ENCODE peak calls at places on chromosomes 1 and 21, in four cellular contexts. One of them, this sample, is unnamed.

GRCh38 chr1:17984510-17985085 is 123.0 kb upstream of the IGSF21 start:
- DNase-seq in fibroblast of lung: no peak
- DNase-seq in GM23248: peak; percentile 19
- DNase-seq in CD8-positive, alpha-beta T cell: no peak
- DNase-seq in this sample: no peak

GRCh38 chr1:8740034-8740449 is 77.4 kb downstream of the RERE start:
- DNase-seq in fibroblast of lung: peak; percentile 95
- DNase-seq in CD8-positive, alpha-beta T cell: no peak
- DNase-seq in GM23248: peak; percentile 84
- DNase-seq in this sample: no peak

GRCh38 chr1:184160236-184160635 is 108.7 kb downstream of the TSEN15 start:
- DNase-seq in GM23248: peak; percentile 89
- DNase-seq in CD8-positive, alpha-beta T cell: no peak
- DNase-seq in fibroblast of lung: peak; percentile 57
- DNase-seq in this sample: no peak

GRCh38 chr1:235923466-235924008 is 56.8 kb upstream of the LYST start:
- DNase-seq in GM23248: no peak
- DNase-seq in fibroblast of lung: peak; percentile 55
- DNase-seq in CD8-positive, alpha-beta T cell: peak; percentile 14
- DNase-seq in this sample: no peak

GRCh38 chr1:55081188-55081904 is 42.0 kb downstream of the PCSK9 start:
- DNase-seq in fibroblast of lung: peak; percentile 59
- DNase-seq in CD8-positive, alpha-beta T cell: no peak
- DNase-seq in GM23248: peak; percentile 82
- DNase-seq in this sample: no peak

GRCh38 chr1:31750858-31751638 is 13.1 kb downstream of the ADGRB2 start:
- DNase-seq in fibroblast of lung: peak; percentile 57
- DNase-seq in GM23248: peak; percentile 85
- DNase-seq in CD8-positive, alpha-beta T cell: no peak
- DNase-seq in this sample: no peak

GRCh38 chr1:94832446-94832845 is 12.3 kb downstream of the SLC44A3 start:
- DNase-seq in CD8-positive, alpha-beta T cell: no peak
- DNase-seq in fibroblast of lung: peak; percentile 31
- DNase-seq in GM23248: peak; percentile 56
- DNase-seq in this sample: no peak

GRCh38 chr1:11384170-11384554 is 94.8 kb upstream of the DISP3 start:
- DNase-seq in CD8-positive, alpha-beta T cell: no peak
- DNase-seq in fibroblast of lung: no peak
- DNase-seq in GM23248: no peak
- DNase-seq in this sample: no peak

GRCh38 chr1:183161391-183161790 is 24.7 kb upstream of the LAMC2 start:
- DNase-seq in fibroblast of lung: no peak
- DNase-seq in GM23248: no peak
- DNase-seq in CD8-positive, alpha-beta T cell: no peak
- DNase-seq in this sample: no peak

GRCh38 chr1:8031176-8031785 is 5.2 kb upstream of the ERRFI1 start:
- DNase-seq in GM23248: peak; percentile 66
- DNase-seq in CD8-positive, alpha-beta T cell: no peak
- DNase-seq in fibroblast of lung: peak; percentile 85
- DNase-seq in this sample: no peak

GRCh38 chr1:55375617-55376258 is 160.6 kb upstream of the USP24 start:
- DNase-seq in CD8-positive, alpha-beta T cell: no peak
- DNase-seq in fibroblast of lung: peak; percentile 74
- DNase-seq in GM23248: peak; percentile 60
- DNase-seq in this sample: no peak

GRCh38 chr1:221548942-221549341 is 192.9 kb downstream of the DUSP10 start:
- DNase-seq in fibroblast of lung: no peak
- DNase-seq in CD8-positive, alpha-beta T cell: no peak
- DNase-seq in GM23248: no peak
- DNase-seq in this sample: no peak

GRCh38 chr1:107609808-107610207 is 355.2 kb downstream of the VAV3 start:
- DNase-seq in CD8-positive, alpha-beta T cell: no peak
- DNase-seq in fibroblast of lung: no peak
- DNase-seq in GM23248: no peak
- DNase-seq in this sample: no peak

GRCh38 chr1:6580119-6580587 is 359 bp downstream of the ZBTB48 start:
- DNase-seq in fibroblast of lung: no peak
- DNase-seq in CD8-positive, alpha-beta T cell: no peak
- DNase-seq in GM23248: no peak
- DNase-seq in this sample: no peak

GRCh38 chr1:92992066-92992465 is 30.8 kb upstream of the DIPK1A start:
- DNase-seq in fibroblast of lung: no peak
- DNase-seq in CD8-positive, alpha-beta T cell: no peak
- DNase-seq in GM23248: peak; percentile 67
- DNase-seq in this sample: no peak

GRCh38 chr1:18957532-18958295 is 1.2 kb upstream of the IFFO2 start:
- DNase-seq in GM23248: no peak
- DNase-seq in CD8-positive, alpha-beta T cell: no peak
- DNase-seq in fibroblast of lung: no peak
- DNase-seq in this sample: no peak

GRCh38 chr1:212519131-212519530 is 86.4 kb downstream of the NENF start:
- DNase-seq in GM23248: no peak
- DNase-seq in CD8-positive, alpha-beta T cell: no peak
- DNase-seq in fibroblast of lung: no peak
- DNase-seq in this sample: no peak

GRCh38 chr1:180929389-180929788 is 16.7 kb downstream of the KIAA1614 start:
- DNase-seq in fibroblast of lung: no peak
- DNase-seq in GM23248: no peak
- DNase-seq in CD8-positive, alpha-beta T cell: no peak
- DNase-seq in this sample: no peak

GRCh38 chr1:186113454-186113853 is 261.6 kb downstream of the TPR start:
- DNase-seq in fibroblast of lung: no peak
- DNase-seq in CD8-positive, alpha-beta T cell: no peak
- DNase-seq in GM23248: no peak
- DNase-seq in this sample: no peak

GRCh38 chr1:213099682-213100399 is 48.8 kb downstream of the RPS6KC1 start:
- DNase-seq in CD8-positive, alpha-beta T cell: no peak
- DNase-seq in GM23248: no peak
- DNase-seq in fibroblast of lung: no peak
- DNase-seq in this sample: no peak

GRCh38 chr1:170666661-170667060 is 2.7 kb downstream of the PRRX1 start:
- DNase-seq in GM23248: peak; percentile 72
- DNase-seq in fibroblast of lung: no peak
- DNase-seq in CD8-positive, alpha-beta T cell: no peak
- DNase-seq in this sample: no peak
- H3K27me3 ChIP-seq in GM23248: no peaks in the 10 kb centered on the region
- H3K27me3 ChIP-seq in fibroblast of lung: no peaks in the 10 kb centered on the region
- H3K27me3 ChIP-seq in CD8-positive, alpha-beta T cell: peaks cover 24% of the 10 kb centered on the region
- H3K27me3 ChIP-seq in this sample: peaks cover 97% of the 10 kb centered on the region

GRCh38 chr1:174308604-174309003 is 139.2 kb upstream of the GPR52 start:
- DNase-seq in fibroblast of lung: no peak
- DNase-seq in CD8-positive, alpha-beta T cell: no peak
- DNase-seq in GM23248: no peak
- DNase-seq in this sample: no peak

GRCh38 chr1:174315239-174315638 is 132.5 kb upstream of the GPR52 start:
- DNase-seq in CD8-positive, alpha-beta T cell: no peak
- DNase-seq in fibroblast of lung: no peak
- DNase-seq in GM23248: no peak
- DNase-seq in this sample: no peak

GRCh38 chr1:174314433-174314832 is 133.3 kb upstream of the GPR52 start:
- DNase-seq in CD8-positive, alpha-beta T cell: no peak
- DNase-seq in GM23248: no peak
- DNase-seq in fibroblast of lung: no peak
- DNase-seq in this sample: no peak
- H3K9me3 ChIP-seq in CD8-positive, alpha-beta T cell: peaks cover 9% of the 10 kb centered on the region
- H3K9me3 ChIP-seq in GM23248: peaks cover 6% of the 10 kb centered on the region
- H3K9me3 ChIP-seq in fibroblast of lung: no peaks in the 10 kb centered on the region
- H3K9me3 ChIP-seq in this sample: peaks cover 34% of the 10 kb centered on the region

GRCh38 chr1:206653715-206654459 is 18.6 kb downstream of the DYRK3 start:
- DNase-seq in fibroblast of lung: no peak
- DNase-seq in GM23248: no peak
- DNase-seq in CD8-positive, alpha-beta T cell: no peak
- DNase-seq in this sample: no peak
- H3K27me3 ChIP-seq in fibroblast of lung: no peaks in the 10 kb centered on the region
- H3K27me3 ChIP-seq in GM23248: no peaks in the 10 kb centered on the region
- H3K27me3 ChIP-seq in CD8-positive, alpha-beta T cell: no peaks in the 10 kb centered on the region
- H3K27me3 ChIP-seq in this sample: peaks cover 15% of the 10 kb centered on the region

DNA sequence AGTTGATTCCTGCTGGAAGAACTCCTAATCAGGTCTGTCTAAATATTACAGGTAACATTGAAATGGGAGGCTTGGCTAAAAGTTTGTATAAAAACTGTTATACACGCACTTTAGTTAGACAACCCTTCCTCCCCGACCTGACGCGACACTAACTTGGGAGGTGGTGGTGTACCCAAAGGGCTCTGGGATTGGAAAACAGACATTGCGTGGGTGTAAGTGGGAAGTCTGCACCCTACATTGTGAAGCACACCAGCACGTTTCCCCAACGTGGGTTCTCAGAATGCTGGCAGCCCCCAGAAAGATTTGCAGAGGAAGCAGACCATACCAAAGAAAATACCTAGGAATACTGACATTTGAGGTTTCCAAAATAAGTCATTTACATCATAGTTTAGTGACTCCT is 16.8 kb downstream of the OR2T11 start:
- DNase-seq in fibroblast of lung: no peak
- DNase-seq in GM23248: no peak
- DNase-seq in CD8-positive, alpha-beta T cell: no peak
- DNase-seq in this sample: no peak
- H3K9me3 ChIP-seq in fibroblast of lung: no peaks in the 10 kb centered on the region
- H3K9me3 ChIP-seq in GM23248: no peaks in the 10 kb centered on the region
- H3K9me3 ChIP-seq in CD8-positive, alpha-beta T cell: no peaks in the 10 kb centered on the region
- H3K9me3 ChIP-seq in this sample: no peaks in the 10 kb centered on the region

GRCh38 chr1:234375672-234376071 is 2.4 kb downstream of the COA6 start:
- DNase-seq in fibroblast of lung: no peak
- DNase-seq in CD8-positive, alpha-beta T cell: no peak
- DNase-seq in GM23248: no peak
- DNase-seq in this sample: no peak
- H3K27me3 ChIP-seq in fibroblast of lung: no peaks in the 10 kb centered on the region
- H3K27me3 ChIP-seq in CD8-positive, alpha-beta T cell: no peaks in the 10 kb centered on the region
- H3K27me3 ChIP-seq in GM23248: no peaks in the 10 kb centered on the region
- H3K27me3 ChIP-seq in this sample: no peaks in the 10 kb centered on the region

DNA sequence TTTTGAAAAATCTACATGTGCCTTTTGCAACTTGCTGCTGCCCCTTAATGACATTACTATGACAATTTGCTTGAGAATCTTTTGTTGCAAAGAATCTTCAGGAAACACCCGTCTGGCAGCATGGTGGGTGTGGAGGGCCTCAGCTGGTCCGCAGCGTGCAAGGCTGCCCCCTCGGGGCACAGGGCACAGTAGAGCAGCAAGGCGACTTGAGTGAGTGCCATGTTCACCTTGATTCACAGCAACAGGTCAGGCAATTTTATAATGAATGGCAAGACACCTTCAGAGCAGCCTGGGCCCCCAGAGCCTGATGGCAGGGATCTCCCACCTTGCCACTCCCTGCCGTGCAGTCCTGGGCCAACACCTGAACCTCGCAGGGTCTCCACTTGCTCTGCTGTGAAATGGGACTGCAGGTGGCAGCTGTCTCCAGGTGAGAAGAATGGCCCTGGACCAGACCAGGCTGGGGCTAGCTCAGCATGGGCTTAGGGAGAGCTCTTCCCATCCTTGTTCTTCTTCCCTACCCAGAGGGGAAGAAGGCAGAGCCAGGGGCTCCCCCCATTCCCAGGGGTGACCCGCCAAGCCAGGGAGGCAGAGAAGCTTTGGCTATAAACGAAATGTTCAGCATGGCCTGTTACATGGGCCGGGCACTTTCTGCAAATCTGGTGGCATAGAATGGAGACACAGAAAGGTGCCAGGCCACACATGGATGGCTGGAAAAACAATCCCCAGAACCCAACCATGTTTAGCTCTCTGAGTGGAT is 34.5 kb upstream of the ACTRT2 start:
- DNase-seq in fibroblast of lung: no peak
- DNase-seq in GM23248: no peak
- DNase-seq in CD8-positive, alpha-beta T cell: no peak
- DNase-seq in this sample: no peak
- H3K9me3 ChIP-seq in fibroblast of lung: no peaks in the 10 kb centered on the region
- H3K9me3 ChIP-seq in GM23248: no peaks in the 10 kb centered on the region
- H3K9me3 ChIP-seq in CD8-positive, alpha-beta T cell: no peaks in the 10 kb centered on the region
- H3K9me3 ChIP-seq in this sample: no peaks in the 10 kb centered on the region

GRCh38 chr1:111879086-111879485 is 110.4 kb downstream of the KCND3 start:
- DNase-seq in GM23248: no peak
- DNase-seq in fibroblast of lung: no peak
- DNase-seq in CD8-positive, alpha-beta T cell: no peak
- DNase-seq in this sample: no peak
- H3K27me3 ChIP-seq in GM23248: no peaks in the 10 kb centered on the region
- H3K27me3 ChIP-seq in fibroblast of lung: no peaks in the 10 kb centered on the region
- H3K27me3 ChIP-seq in CD8-positive, alpha-beta T cell: no peaks in the 10 kb centered on the region
- H3K27me3 ChIP-seq in this sample: peaks cover 18% of the 10 kb centered on the region

GRCh38 chr1:169421309-169421708 is 6.0 kb downstream of the CCDC181 start:
- DNase-seq in fibroblast of lung: no peak
- DNase-seq in GM23248: no peak
- DNase-seq in CD8-positive, alpha-beta T cell: no peak
- DNase-seq in this sample: no peak

GRCh38 chr1:169427081-169427611 is at the start of gene CCDC181:
- DNase-seq in fibroblast of lung: peak; percentile 78
- DNase-seq in GM23248: peak; percentile 41
- DNase-seq in CD8-positive, alpha-beta T cell: peak; percentile 37
- DNase-seq in this sample: peak; percentile 35

DNA sequence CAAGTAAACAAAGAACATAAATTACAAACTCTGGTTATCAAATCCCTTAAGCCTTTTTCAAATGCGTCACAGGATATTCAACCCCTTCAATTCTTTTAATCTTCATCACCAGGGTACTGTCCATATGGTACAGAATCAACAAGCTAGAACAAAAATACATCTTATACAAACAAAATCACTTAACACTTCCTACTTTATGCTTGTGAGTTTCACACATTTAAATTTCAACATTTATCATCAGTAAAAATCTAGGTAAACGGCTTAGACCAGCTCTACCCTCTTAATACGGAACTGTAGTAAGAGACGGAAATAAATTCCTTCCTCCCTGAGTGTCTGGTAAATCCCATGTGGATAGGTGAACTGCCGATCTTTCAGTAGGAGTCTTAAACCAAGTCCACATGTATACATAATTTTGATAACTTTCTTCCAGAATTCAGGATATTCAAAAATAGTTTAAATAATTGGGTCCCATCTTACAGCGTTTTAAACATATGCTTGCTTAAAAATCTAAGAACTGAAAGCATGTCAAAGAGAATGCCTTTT is 1.0 kb downstream of the CCDC181 start:
- DNase-seq in GM23248: no peak
- DNase-seq in CD8-positive, alpha-beta T cell: no peak
- DNase-seq in fibroblast of lung: no peak
- DNase-seq in this sample: no peak
- H3K9me3 ChIP-seq in GM23248: no peaks in the 10 kb centered on the region
- H3K9me3 ChIP-seq in CD8-positive, alpha-beta T cell: no peaks in the 10 kb centered on the region
- H3K9me3 ChIP-seq in fibroblast of lung: no peaks in the 10 kb centered on the region
- H3K9me3 ChIP-seq in this sample: no peaks in the 10 kb centered on the region

DNA sequence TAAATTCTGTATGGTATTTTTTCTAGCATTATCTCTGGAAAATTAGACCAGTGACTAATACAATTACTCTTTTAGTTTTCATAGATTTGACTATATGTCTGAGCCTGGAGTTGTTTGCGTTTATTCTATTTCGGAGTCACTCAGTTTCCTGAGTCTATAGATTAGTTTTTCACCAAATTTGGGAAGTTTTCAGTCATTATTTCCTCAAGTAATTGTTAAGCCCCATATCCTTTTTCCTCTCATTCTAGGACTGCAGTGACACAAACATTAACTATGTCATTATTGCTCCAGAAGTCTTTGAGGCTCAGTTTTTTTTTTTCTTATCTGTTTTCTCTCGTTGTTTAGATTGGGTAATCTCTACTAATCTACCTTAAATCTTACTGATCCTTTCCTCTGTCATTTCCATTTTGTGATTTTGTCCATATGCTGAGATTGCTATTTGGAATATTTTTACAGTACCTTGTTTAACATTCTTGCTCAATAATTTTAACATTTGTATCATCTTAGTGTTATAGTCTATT is 886.2 kb downstream of the LTN1 start:
- DNase-seq in fibroblast of lung: no peak
- DNase-seq in GM23248: no peak
- DNase-seq in CD8-positive, alpha-beta T cell: no peak
- DNase-seq in this sample: no peak
- H3K27me3 ChIP-seq in fibroblast of lung: no peaks in the 10 kb centered on the region
- H3K27me3 ChIP-seq in GM23248: no peaks in the 10 kb centered on the region
- H3K27me3 ChIP-seq in CD8-positive, alpha-beta T cell: no peaks in the 10 kb centered on the region
- H3K27me3 ChIP-seq in this sample: no peaks in the 10 kb centered on the region